ENCODE peak calls at places on chromosomes 16 and 17, in ten cellular contexts. C is lower lobe of right lung, L is globus pallidus, D is Karpas-422, Y is GM19239, Z is H9, J is nucleus accumbens, V is T-cell, N is AG09319, O is NCI-H1930. A is an unnamed sample.
A peak's percentile ranks its signal among the peaks of the same experiment; 100 is the strongest.

GRCh38 chr16:2244301-2244700 is 7.1 kb downstream of the ECI1 start:
- DNase-seq in C (no peak), L (no peak), D (no peak), Y (no peak), Z (peak; percentile 60), J (no peak), V (no peak), N (no peak), O (peak; percentile 29), A (no peak)

GRCh38 chr17:80185968-80186367 is 16.1 kb downstream of the CARD14 start:
- DNase-seq in C (no peak), L (no peak), D (no peak), Y (no peak), Z (no peak), J (no peak), V (no peak), N (no peak), O (no peak), A (no peak)

GRCh38 chr16:80573700-80574120 is 32.9 kb downstream of the DYNLRB2 start:
- DNase-seq in C (no peak), L (no peak), D (no peak), Y (no peak), Z (no peak), J (no peak), V (no peak), N (no peak), O (no peak), A (no peak)

GRCh38 chr16:69848635-69849545 is 86.8 kb downstream of the WWP2 start:
- DNase-seq in C (peak; percentile 61), L (peak; percentile 65), D (no peak), Y (no peak), Z (no peak), J (peak; percentile 12), V (no peak), N (peak; percentile 79), O (no peak), A (peak; percentile 20)

GRCh38 chr17:10772425-10773380 is 31.2 kb downstream of the TMEM238L start:
- DNase-seq in C (no peak), L (no peak), D (peak; percentile 86), Y (no peak), Z (peak; percentile 91), J (no peak), V (no peak), N (no peak), O (no peak), A (peak; percentile 5)

GRCh38 chr17:4599505-4600281 is 15.4 kb downstream of the SMTNL2 start:
- DNase-seq in C (no peak), L (no peak), D (no peak), Y (no peak), Z (peak; percentile 94), J (no peak), V (no peak), N (no peak), O (peak; percentile 42), A (no peak)

GRCh38 chr17:75983501-75984181 is 4.6 kb downstream of the TEN1 start:
- DNase-seq in C (peak; percentile 64), L (no peak), D (peak; percentile 78), Y (no peak), Z (peak; percentile 90), J (no peak), V (no peak), N (no peak), O (no peak), A (no peak)

GRCh38 chr17:31019004-31019403 is 48.2 kb downstream of the RNF135 start:
- DNase-seq in C (no peak), L (no peak), D (no peak), Y (no peak), Z (no peak), J (no peak), V (no peak), N (no peak), O (no peak), A (no peak)

GRCh38 chr16:31138621-31139578 is 3.4 kb upstream of the PRSS8 start:
- DNase-seq in C (peak; percentile 89), L (no peak), D (no peak), Y (no peak), Z (peak; percentile 80), J (no peak), V (no peak), N (no peak), O (no peak), A (no peak)

GRCh38 chr17:17416400-17417360 is 60.1 kb upstream of the MED9 start:
- DNase-seq in C (peak; percentile 60), L (peak; percentile 38), D (no peak), Y (no peak), Z (no peak), J (peak; percentile 47), V (no peak), N (peak; percentile 34), O (peak; percentile 10), A (no peak)

GRCh38 chr16:67399218-67399733 is 6.0 kb upstream of the TPPP3 start:
- DNase-seq in C (peak; percentile 73), L (no peak), D (peak; percentile 87), Y (peak; percentile 81), Z (peak; percentile 84), J (no peak), V (no peak), N (no peak), O (no peak), A (peak; percentile 55)

GRCh38 chr16:29698484-29699323 is 19.7 kb downstream of the QPRT start:
- DNase-seq in C (peak; percentile 25), L (no peak), D (peak; percentile 11), Y (no peak), Z (no peak), J (no peak), V (no peak), N (no peak), O (no peak), A (no peak)

A was measured in hypothalamus.